ENCODE peak calls at places on chromosomes 3 and 15, in six cellular contexts. X, W, V, Y, P and C are unnamed samples.
A peak's percentile ranks its signal among the peaks of the same experiment; 100 is the strongest.

GRCh38 chr3:81540787-81541186 is 220.7 kb downstream of the GBE1 start:
- DNase-seq in X (no peak), W (no peak), V (no peak), Y (no peak), P (no peak), C (no peak)

GRCh38 chr15:94582368-94582767 is 351.0 kb downstream of the MCTP2 start:
- DNase-seq in X (no peak), W (peak; percentile 21), V (no peak), Y (no peak), P (peak; percentile 48), C (peak; percentile 58)

GRCh38 chr3:194871864-194872668 is 186.4 kb downstream of the FAM43A start:
- DNase-seq in X (peak; percentile 51), W (no peak), V (peak; percentile 26), Y (no peak), P (no peak), C (no peak)

GRCh38 chr3:157051625-157052024 is 108.3 kb downstream of the CCNL1 start:
- DNase-seq in X (no peak), W (no peak), V (no peak), Y (no peak), P (no peak), C (no peak)

GRCh38 chr3:132198601-132199000 is 118.6 kb upstream of the ACP3 start:
- DNase-seq in X (no peak), W (no peak), V (no peak), Y (no peak), P (no peak), C (no peak)

GRCh38 chr3:107670991-107671390 is 148.2 kb downstream of the BBX start:
- DNase-seq in X (no peak), W (no peak), V (no peak), Y (no peak), P (no peak), C (no peak)

GRCh38 chr3:40920041-40920440 is 279.3 kb upstream of the CTNNB1 start:
- DNase-seq in X (no peak), W (no peak), V (no peak), Y (no peak), P (no peak), C (no peak)

GRCh38 chr15:65409284-65409631 is 13.5 kb downstream of the IGDCC4 start:
- DNase-seq in X (no peak), W (no peak), V (no peak), Y (no peak), P (no peak), C (no peak)

GRCh38 chr3:16670191-16670590 is 65.0 kb upstream of the DAZL start:
- DNase-seq in X (no peak), W (no peak), V (no peak), Y (no peak), P (no peak), C (no peak)

GRCh38 chr15:39594764-39595620 is 14.1 kb downstream of the THBS1 start:
- DNase-seq in X (no peak), W (no peak), V (no peak), Y (no peak), P (no peak), C (no peak)

GRCh38 chr3:52931889-52932288 is 34.5 kb upstream of the STIMATE start:
- DNase-seq in X (no peak), W (no peak), V (no peak), Y (no peak), P (no peak), C (no peak)

GRCh38 chr3:27632431-27633223 is 89.5 kb downstream of the EOMES start:
- DNase-seq in X (peak; percentile 49), W (peak; percentile 68), V (no peak), Y (no peak), P (peak; percentile 46), C (peak; percentile 53)

GRCh38 chr3:138389841-138390581 is 41.6 kb downstream of the MRAS start:
- DNase-seq in X (peak; percentile 58), W (no peak), V (no peak), Y (peak; percentile 60), P (no peak), C (peak; percentile 70)

GRCh38 chr3:153051427-153052095 is 110.5 kb upstream of the RAP2B start:
- DNase-seq in X (peak; percentile 72), W (no peak), V (no peak), Y (no peak), P (no peak), C (peak; percentile 70)

GRCh38 chr3:138082085-138082991 is 33.1 kb downstream of the DZIP1L start:
- DNase-seq in X (peak; percentile 71), W (no peak), V (no peak), Y (no peak), P (no peak), C (peak; percentile 75)

GRCh38 chr15:77012868-77013267 is 17.9 kb downstream of the PSTPIP1 start:
- DNase-seq in X (no peak), W (peak; percentile 47), V (no peak), Y (no peak), P (no peak), C (no peak)